ENCODE peak calls at places on chromosomes 7 and 10, in five cellular contexts. N is astrocyte; X is CD8-positive, alpha-beta T cell; D is GM23248; A is A673. J is an unnamed sample.

GRCh38 chr7:135217645-135218509 is 6.6 kb upstream of the WDR91 start:
- DNase-seq in A (no peak), D (no peak), N (no peak), X (no peak), J (no peak)

GRCh38 chr10:30603589-30603988 is 26.0 kb downstream of the LYZL2 start:
- DNase-seq in X (no peak), D (no peak), A (no peak), N (no peak), J (no peak)

GRCh38 chr7:143239822-143240221 is 18.0 kb downstream of the TAS2R40 start:
- DNase-seq in X (no peak), D (peak; percentile 76), N (no peak), A (no peak), J (no peak)

GRCh38 chr10:132600416-132600815 is 62.8 kb downstream of the INPP5A start:
- DNase-seq in A (no peak), X (no peak), D (no peak), N (no peak), J (no peak)

GRCh38 chr7:26454180-26454579 is 162.5 kb downstream of the SNX10 start:
- DNase-seq in N (no peak), A (no peak), D (peak; percentile 42), X (no peak), J (no peak)

GRCh38 chr10:60573342-60573741 is 183.7 kb upstream of the ANK3 start:
- DNase-seq in X (no peak), N (peak; percentile 44), D (peak; percentile 3), A (peak; percentile 14), J (no peak)

GRCh38 chr7:80641548-80641947 is 3.1 kb downstream of the CD36 start:
- DNase-seq in N (no peak), A (peak; percentile 37), D (peak; percentile 33), X (no peak), J (no peak)

GRCh38 chr7:33973235-33974015 is 68.1 kb downstream of the BMPER start:
- DNase-seq in X (no peak), A (no peak), N (no peak), D (no peak), J (no peak)

GRCh38 chr7:64639267-64640001 is 26.5 kb upstream of the ZNF107 start:
- DNase-seq in A (no peak), N (no peak), X (no peak), D (no peak), J (no peak)

GRCh38 chr7:130990178-130990832 is 256.3 kb upstream of the KLF14 start:
- DNase-seq in X (no peak), N (no peak), A (no peak), D (no peak), J (peak; percentile 49)

GRCh38 chr10:69269761-69270160 is 8.5 kb upstream of the HK1 start:
- DNase-seq in X (no peak), D (peak; percentile 42), A (no peak), N (no peak), J (no peak)

GRCh38 chr10:1520909-1521565 is 216.3 kb downstream of the ADARB2 start:
- DNase-seq in X (no peak), N (no peak), D (no peak), A (no peak), J (no peak)

GRCh38 chr10:92572362-92573090 is 1.4 kb downstream of the IDE start:
- DNase-seq in N (peak; percentile 6), X (no peak), A (no peak), D (peak; percentile 38), J (no peak)

GRCh38 chr10:51244308-51244707 is 170.0 kb downstream of the PRKG1 start:
- DNase-seq in N (peak; percentile 12), A (no peak), X (no peak), D (peak; percentile 15), J (no peak)

GRCh38 chr7:128136215-128136597 is 104.9 kb upstream of the LEP start:
- DNase-seq in X (no peak), N (no peak), A (peak; percentile 32), D (no peak), J (no peak)

GRCh38 chr10:11610151-11610854 is 1.1 kb downstream of the USP6NL start:
- DNase-seq in A (no peak), D (peak; percentile 19), X (no peak), N (no peak), J (no peak)

GRCh38 chr10:65940105-65940504 is 985.7 kb upstream of the LRRTM3 start:
- DNase-seq in D (no peak), X (no peak), N (no peak), A (no peak), J (no peak)

GRCh38 chr7:112212516-112213036 is 6.1 kb downstream of the ZNF277 start:
- DNase-seq in X (no peak), D (peak; percentile 14), A (no peak), N (peak; percentile 30), J (no peak)

GRCh38 chr7:151233111-151233701 is 923 bp downstream of the CHPF2 start:
- DNase-seq in D (peak; percentile 98), A (peak; percentile 40), X (peak; percentile 35), N (peak; percentile 79), J (peak; percentile 36)

GRCh38 chr10:53453196-53453595 is 680.6 kb upstream of the MBL2 start:
- DNase-seq in A (no peak), N (no peak), X (no peak), D (no peak), J (no peak)

GRCh38 chr10:20004087-20004523 is 187.9 kb downstream of the PLXDC2 start:
- DNase-seq in X (no peak), A (no peak), N (peak; percentile 72), D (peak; percentile 19), J (no peak)

GRCh38 chr7:7696458-7697119 is 21.8 kb downstream of the RPA3 start:
- DNase-seq in A (no peak), X (no peak), N (peak; percentile 49), D (peak; percentile 65), J (no peak)

GRCh38 chr10:114821293-114821914 is at the start of gene FHIP2A:
- DNase-seq in X (peak; percentile 73), A (peak; percentile 88), N (peak; percentile 52), D (peak; percentile 93), J (peak; percentile 81)

GRCh38 chr10:13634207-13634606 is 47.4 kb downstream of the PRPF18 start:
- DNase-seq in D (no peak), A (no peak), X (no peak), N (no peak), J (no peak)

GRCh38 chr10:132065491-132066105 is at the start of gene JAKMIP3:
- DNase-seq in X (no peak), D (peak; percentile 98), A (peak; percentile 76), N (peak; percentile 88), J (no peak)

GRCh38 chr10:14879055-14879800 is 562 bp downstream of the SUV39H2 start:
- DNase-seq in A (peak; percentile 35), D (peak; percentile 66), N (peak; percentile 5), X (no peak), J (peak; percentile 31)

GRCh38 chr10:76523215-76523614 is 1091.8 kb downstream of the LRMDA start:
- DNase-seq in N (peak; percentile 18), A (no peak), D (no peak), X (no peak), J (no peak)

GRCh38 chr7:51366930-51367613 is 50.5 kb upstream of the COBL start:
- DNase-seq in A (peak; percentile 7), X (no peak), N (peak; percentile 18), D (peak; percentile 69), J (peak; percentile 19)

GRCh38 chr7:47950714-47951113 is 2.4 kb upstream of the PKD1L1 start:
- DNase-seq in N (no peak), A (no peak), X (no peak), D (no peak), J (no peak)

GRCh38 chr7:4711093-4711492 is 29.0 kb downstream of the FOXK1 start:
- DNase-seq in N (no peak), X (no peak), D (no peak), A (no peak), J (no peak)
- H3K4me1 ChIP-seq in N (peaks cover 49% of the 10 kb centered on the region), X (peaks cover 14% of the 10 kb centered on the region), D (peaks cover 61% of the 10 kb centered on the region), A (peaks cover 58% of the 10 kb centered on the region), J (peaks cover 4% of the 10 kb centered on the region)

GRCh38 chr10:102661614-102662133 is 17.4 kb downstream of the TRIM8 start:
- DNase-seq in D (peak; percentile 14), A (no peak), N (no peak), X (no peak), J (no peak)
- H3K4me3 ChIP-seq in D (no peak overlapping the region), A (no peak overlapping the region), N (no peak overlapping the region), X (peak overlapping the region; percentile 41), J (no peak overlapping the region)

GRCh38 chr7:77540402-77540822 is 3.3 kb downstream of the PTPN12 start:
- DNase-seq in D (no peak), N (no peak), A (no peak), X (no peak), J (no peak)

GRCh38 chr7:77543910-77544309 is 6.8 kb downstream of the PTPN12 start:
- DNase-seq in N (no peak), X (no peak), A (no peak), D (no peak), J (no peak)

GRCh38 chr7:77542399-77542798 is 5.3 kb downstream of the PTPN12 start:
- DNase-seq in D (peak; percentile 64), N (peak; percentile 5), X (no peak), A (no peak), J (no peak)

GRCh38 chr7:77544523-77544922 is 7.4 kb downstream of the PTPN12 start:
- DNase-seq in N (no peak), A (no peak), X (no peak), D (no peak), J (no peak)

DNA sequence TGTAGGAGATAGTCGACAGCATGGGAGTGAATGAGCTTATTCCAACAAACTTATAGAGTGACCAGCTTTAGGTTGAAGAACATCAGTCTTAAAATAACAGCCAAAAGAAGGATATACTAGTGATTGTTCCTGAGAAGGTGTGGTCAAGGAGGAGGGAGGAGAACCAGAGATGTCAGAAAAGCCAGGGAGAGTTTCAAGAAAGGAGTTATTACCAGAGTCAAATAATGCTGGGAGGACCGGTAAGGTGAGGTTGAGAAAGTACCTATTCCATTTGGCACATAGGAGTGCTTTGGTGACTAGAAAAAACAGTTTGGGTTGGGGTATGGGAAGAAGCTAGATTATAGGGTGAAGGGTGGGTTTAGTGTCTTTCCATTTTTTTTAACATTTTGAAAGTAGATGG is 5.8 kb downstream of the PTPN12 start:
- DNase-seq in X (no peak), N (no peak), A (no peak), D (no peak), J (no peak)
- H3K27ac ChIP-seq in X (no peak overlapping the region), N (no peak overlapping the region), A (no peak overlapping the region), D (peak overlapping the region; percentile 58), J (no peak overlapping the region)

GRCh38 chr7:44470628-44471245 is 19.7 kb downstream of the NUDCD3 start:
- DNase-seq in D (no peak), N (no peak), A (no peak), X (no peak), J (no peak)

GRCh38 chr7:44471436-44471835 is 19.0 kb downstream of the NUDCD3 start:
- DNase-seq in N (no peak), A (no peak), D (no peak), X (no peak), J (no peak)

GRCh38 chr7:44470080-44470479 is 20.4 kb downstream of the NUDCD3 start:
- DNase-seq in X (no peak), A (no peak), D (no peak), N (peak; percentile 66), J (no peak)

GRCh38 chr7:44471850-44472249 is 18.6 kb downstream of the NUDCD3 start:
- DNase-seq in A (no peak), D (peak; percentile 19), X (no peak), N (peak; percentile 16), J (no peak)

GRCh38 chr7:44473295-44473694 is 17.2 kb downstream of the NUDCD3 start:
- DNase-seq in A (no peak), X (no peak), N (peak; percentile 27), D (peak; percentile 43), J (no peak)
- H3K4me1 ChIP-seq in A (no peaks in the 10 kb centered on the region), X (no peaks in the 10 kb centered on the region), N (peaks cover 21% of the 10 kb centered on the region), D (peaks cover 39% of the 10 kb centered on the region), J (peaks cover 12% of the 10 kb centered on the region)

GRCh38 chr7:29146888-29147609 is 712 bp upstream of the CPVL start:
- DNase-seq in A (peak; percentile 38), X (no peak), N (peak; percentile 6), D (peak; percentile 50), J (no peak)
- H3K4me3 ChIP-seq in A (peak overlapping the region; percentile 73), X (no peak overlapping the region), N (peak overlapping the region; percentile 65), D (peak overlapping the region; percentile 0), J (no peak overlapping the region)

J was measured in CD4-positive, CD25-positive, alpha-beta regulatory T cell.